ENCODE peak calls at places on chromosomes 13 and 19, in eight cellular contexts. G is fibroblast of the aortic adventitia; Q is neural crest cell; I is CD8-positive, alpha-beta T cell; N is transverse colon; M is lower leg skin; L is tibial nerve; B is thoracic aorta. K is an unnamed sample.

GRCh38 chr13:62879071-62879470 is 1463.4 kb upstream of the PCDH20 start:
- DNase-seq in G (peak; percentile 0), Q (no peak), I (no peak), N (no peak), M (no peak), L (no peak), B (no peak), K (no peak)

GRCh38 chr19:37594982-37595382 is 306 bp downstream of the ZNF540 start:
- DNase-seq in G (no peak), Q (no peak), I (peak; percentile 86), N (peak; percentile 66), M (peak; percentile 91), L (peak; percentile 54), B (peak; percentile 37), K (peak; percentile 49)

GRCh38 chr13:98797456-98797855 is 45.0 kb upstream of the SLC15A1 start:
- DNase-seq in G (no peak), Q (no peak), I (no peak), N (no peak), M (no peak), L (no peak), B (no peak), K (no peak)

GRCh38 chr13:23695711-23696512 is 125.7 kb downstream of the TNFRSF19 start:
- DNase-seq in G (no peak), Q (no peak), I (peak; percentile 64), N (no peak), M (no peak), L (no peak), B (no peak), K (no peak)

GRCh38 chr13:60016229-60016628 is 147.5 kb downstream of the DIAPH3 start:
- DNase-seq in G (no peak), Q (no peak), I (no peak), N (no peak), M (no peak), L (no peak), B (no peak), K (no peak)

GRCh38 chr19:42657551-42657950 is 62.8 kb upstream of the CEACAM8 start:
- DNase-seq in G (peak; percentile 23), Q (no peak), I (no peak), N (no peak), M (no peak), L (no peak), B (no peak), K (peak; percentile 12)

GRCh38 chr13:43390101-43390500 is 366.7 kb downstream of the DNAJC15 start:
- DNase-seq in G (peak; percentile 62), Q (no peak), I (no peak), N (no peak), M (no peak), L (no peak), B (no peak), K (no peak)

GRCh38 chr19:27796073-27796472 is 1416.9 kb downstream of the UQCRFS1 start:
- DNase-seq in G (no peak), Q (no peak), I (no peak), N (no peak), M (no peak), L (no peak), B (no peak), K (no peak)

GRCh38 chr13:101474419-101474957 is 22.0 kb downstream of the ITGBL1 start:
- DNase-seq in G (peak; percentile 84), Q (peak; percentile 6), I (no peak), N (no peak), M (no peak), L (peak; percentile 42), B (no peak), K (peak; percentile 22)
- TF ChIP-seq CTCF in G (peak; percentile 40), Q (peak; percentile 44), I (no peak), N (no peak), M (no peak), L (peak; percentile 28), B (peak; percentile 8), K (no peak)

GRCh38 chr13:30805603-30806011 is 70.3 kb downstream of the ALOX5AP start:
- DNase-seq in G (no peak), Q (peak; percentile 54), I (no peak), N (no peak), M (peak; percentile 88), L (no peak), B (no peak), K (peak; percentile 70)
- TF ChIP-seq CTCF in G (no peak), Q (no peak), I (no peak), N (no peak), M (no peak), L (no peak), B (no peak), K (no peak)

GRCh38 chr19:21843081-21843480 is 7.1 kb upstream of the ZNF43 start:
- DNase-seq in G (no peak), Q (no peak), I (no peak), N (no peak), M (no peak), L (no peak), B (no peak), K (no peak)

GRCh38 chr19:21839966-21840365 is 4.0 kb upstream of the ZNF43 start:
- DNase-seq in G (no peak), Q (no peak), I (no peak), N (no peak), M (no peak), L (no peak), B (no peak), K (no peak)

GRCh38 chr19:21841081-21841783 is 5.2 kb upstream of the ZNF43 start:
- DNase-seq in G (no peak), Q (no peak), I (no peak), N (no peak), M (no peak), L (no peak), B (no peak), K (no peak)

GRCh38 chr19:21838646-21839045 is 2.7 kb upstream of the ZNF43 start:
- DNase-seq in G (peak; percentile 8), Q (no peak), I (no peak), N (no peak), M (no peak), L (no peak), B (no peak), K (no peak)

DNA sequence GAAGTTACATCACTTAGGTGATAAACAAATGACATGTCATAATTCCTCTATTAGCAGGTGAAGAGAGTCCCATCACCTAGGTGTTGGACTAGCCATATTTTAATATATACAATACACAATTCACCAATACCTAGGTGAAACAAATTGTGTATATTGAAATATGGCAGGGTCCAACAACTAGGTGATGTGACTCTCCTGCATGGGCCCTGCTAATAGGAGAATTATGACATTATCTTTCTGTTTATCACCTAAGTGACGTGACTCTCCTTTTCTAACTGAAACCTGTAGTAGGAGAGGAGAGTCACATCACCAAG is 5.8 kb upstream of the ZNF43 start:
- DNase-seq in G (no peak), Q (no peak), I (no peak), N (no peak), M (no peak), L (no peak), B (no peak), K (no peak)
- TF ChIP-seq CTCF in G (no peak), Q (no peak), I (no peak), N (no peak), M (no peak), L (no peak), B (no peak), K (no peak)

GRCh38 chr13:41649659-41650058 is 192.3 kb downstream of the RGCC start:
- DNase-seq in G (peak; percentile 15), Q (no peak), I (no peak), N (no peak), M (no peak), L (no peak), B (no peak), K (no peak)
- TF ChIP-seq CTCF in G (peak; percentile 49), Q (peak; percentile 58), I (no peak), N (peak; percentile 8), M (no peak), L (peak; percentile 20), B (no peak), K (no peak)

GRCh38 chr13:50969691-50970090 is 60.1 kb downstream of the RNASEH2B start:
- DNase-seq in G (no peak), Q (no peak), I (no peak), N (peak; percentile 26), M (no peak), L (no peak), B (no peak), K (no peak)
- TF ChIP-seq CTCF in G (peak; percentile 3), Q (no peak), I (no peak), N (no peak), M (no peak), L (no peak), B (peak; percentile 11), K (no peak)

GRCh38 chr13:100987993-100988392 is 313.4 kb upstream of the TMTC4 start:
- DNase-seq in G (peak; percentile 62), Q (no peak), I (no peak), N (no peak), M (no peak), L (no peak), B (no peak), K (no peak)
- TF ChIP-seq CTCF in G (peak; percentile 47), Q (peak; percentile 22), I (no peak), N (no peak), M (no peak), L (no peak), B (no peak), K (no peak)

DNA sequence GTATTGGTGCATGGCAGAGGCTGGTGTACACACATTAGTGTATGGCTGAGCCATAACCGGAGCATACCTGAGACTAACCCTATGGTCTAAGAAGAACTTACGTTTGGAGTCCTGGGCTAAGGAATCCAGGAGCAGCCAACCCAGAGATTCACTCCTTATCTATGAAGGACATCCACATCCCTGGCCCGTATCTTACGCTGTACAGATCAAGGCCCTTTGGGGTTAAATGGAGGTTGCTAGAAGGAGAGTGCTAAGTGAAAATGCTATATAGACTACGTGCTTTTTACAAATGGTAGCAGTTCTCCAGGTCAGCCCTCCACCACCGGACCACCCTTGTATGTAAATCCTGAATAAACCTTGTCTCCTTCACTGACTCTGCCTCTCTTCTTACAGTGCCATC is 1.9 kb upstream of the SUGT1 start:
- DNase-seq in G (no peak), Q (no peak), I (no peak), N (no peak), M (no peak), L (no peak), B (no peak), K (no peak)
- TF ChIP-seq CTCF in G (no peak), Q (no peak), I (no peak), N (no peak), M (no peak), L (no peak), B (no peak), K (no peak)

DNA sequence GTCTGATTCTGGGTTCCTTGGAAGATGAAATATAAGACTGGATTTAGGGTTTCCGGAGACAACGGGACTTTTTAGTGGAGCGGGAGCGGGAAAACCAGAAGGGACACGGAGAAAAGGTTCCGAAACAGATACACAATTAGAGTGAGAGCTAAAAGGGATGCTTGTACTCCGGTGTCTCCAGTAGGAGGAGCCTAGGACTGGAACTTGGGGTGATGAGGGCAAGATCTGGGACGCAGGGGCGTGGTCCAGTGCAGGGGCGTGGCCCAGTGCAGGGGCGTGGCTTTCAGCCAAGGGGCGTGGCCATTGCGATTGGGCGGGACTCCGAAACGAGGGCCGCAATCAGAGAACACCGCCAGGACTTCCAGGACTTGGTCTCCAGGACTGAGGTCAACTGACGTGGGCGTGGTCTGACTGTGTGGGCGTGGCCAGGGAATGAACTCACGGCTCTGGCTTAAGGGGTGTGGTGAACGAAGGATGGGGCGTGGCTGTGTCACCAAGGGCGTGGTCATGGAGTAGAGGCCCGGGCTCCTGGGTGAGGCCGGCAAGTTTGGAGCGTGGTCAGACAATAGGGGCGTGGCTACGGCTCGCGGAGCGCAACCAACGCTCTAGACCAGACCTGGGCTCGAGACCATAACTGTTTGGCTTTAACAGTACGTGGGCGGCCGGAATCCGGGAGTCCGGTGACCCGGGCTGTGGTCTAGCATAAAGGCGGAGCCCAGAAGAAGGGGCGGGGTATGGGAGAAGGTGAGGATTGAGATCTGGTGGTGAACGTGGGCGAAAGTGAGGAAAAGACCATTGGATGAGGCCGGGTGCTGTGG is at the start of gene DKKL1:
- DNase-seq in G (peak; percentile 99), Q (peak; percentile 100), I (peak; percentile 49), N (peak; percentile 99), M (peak; percentile 100), L (peak; percentile 100), B (peak; percentile 99), K (peak; percentile 95)
- TF ChIP-seq CTCF in G (no peak), Q (peak; percentile 22), I (no peak), N (no peak), M (no peak), L (peak; percentile 34), B (no peak), K (no peak)

K was measured in Calu3.